ENCODE peak calls at places on chromosomes 12 and 14, in six cellular contexts. I is pancreas, B is hepatocyte, O is psoas muscle, L is uterus, K is body of pancreas. Y is an unnamed sample. For H3K27me3, the result is how much of the 10 kb centered on the place peaks cover.

GRCh38 chr12:124666722-124667259 is 99.4 kb upstream of the NCOR2 start:
- DNase-seq in O (no peak), L (no peak), I (no peak), K (no peak), B (no peak), Y (no peak)

GRCh38 chr14:77544571-77544970 is 46.0 kb upstream of the ISM2 start:
- DNase-seq in I (no peak), O (no peak), K (no peak), B (peak), L (no peak), Y (no peak)

GRCh38 chr12:9143137-9143536 is 27.4 kb upstream of the A2M start:
- DNase-seq in L (no peak), I (no peak), O (no peak), B (no peak), K (no peak), Y (no peak)

GRCh38 chr12:24537241-24537860 is 411.6 kb downstream of the BCAT1 start:
- DNase-seq in K (no peak), B (peak), L (no peak), O (no peak), I (no peak), Y (no peak)

GRCh38 chr14:23695220-23695999 is 59.2 kb downstream of the DHRS2 start:
- DNase-seq in L (no peak), B (peak), K (peak), O (peak), I (peak), Y (no peak)

GRCh38 chr12:12367096-12367998 is 10.5 kb downstream of the BORCS5 start:
- DNase-seq in I (no peak), B (no peak), K (no peak), L (no peak), O (no peak), Y (no peak)

GRCh38 chr14:68705741-68706283 is 87.1 kb downstream of the ZFP36L1 start:
- DNase-seq in I (no peak), O (no peak), K (peak), L (no peak), B (no peak), Y (no peak)

GRCh38 chr14:55354500-55354899 is 57.1 kb downstream of the ATG14 start:
- DNase-seq in O (peak), K (peak), L (peak), B (peak), I (no peak), Y (no peak)

GRCh38 chr12:3016191-3016590 is 57.0 kb downstream of the TEAD4 start:
- DNase-seq in I (no peak), K (no peak), B (no peak), L (no peak), O (no peak), Y (no peak)

GRCh38 chr12:4089147-4089606 is 184.4 kb upstream of the CCND2 start:
- DNase-seq in K (no peak), L (no peak), I (no peak), O (no peak), B (peak), Y (no peak)

GRCh38 chr12:121403721-121404120 is 3.8 kb downstream of the RNF34 start:
- DNase-seq in O (no peak), K (no peak), B (no peak), L (no peak), I (no peak), Y (no peak)

GRCh38 chr12:13342971-13343370 is 146.4 kb downstream of the EMP1 start:
- DNase-seq in B (no peak), K (no peak), L (no peak), O (no peak), I (no peak), Y (no peak)

GRCh38 chr14:98904677-98905076 is 367.3 kb downstream of the BCL11B start:
- DNase-seq in L (no peak), I (no peak), K (no peak), B (no peak), O (no peak), Y (no peak)

GRCh38 chr14:89853976-89854693 is 100.4 kb downstream of the EFCAB11 start:
- DNase-seq in K (no peak), O (no peak), L (no peak), I (no peak), B (no peak), Y (peak)

GRCh38 chr12:58803893-58804292 is 116.4 kb downstream of the LRIG3 start:
- DNase-seq in L (peak), I (no peak), O (no peak), B (peak), K (no peak), Y (peak)

GRCh38 chr14:102659797-102660196 is 67.3 kb downstream of the RCOR1 start:
- DNase-seq in K (no peak), I (no peak), L (no peak), O (no peak), B (no peak), Y (no peak)

GRCh38 chr14:73143617-73144016 is 7.3 kb downstream of the PSEN1 start:
- DNase-seq in O (no peak), B (no peak), K (no peak), L (no peak), I (no peak), Y (no peak)

GRCh38 chr14:76022991-76023390 is 37.4 kb downstream of the IFT43 start:
- DNase-seq in L (no peak), I (no peak), K (no peak), O (no peak), B (no peak), Y (no peak)

GRCh38 chr14:21965042-21965441 is 291.4 kb upstream of the OR4E1 start:
- DNase-seq in B (no peak), L (no peak), O (no peak), I (no peak), K (no peak), Y (no peak)

GRCh38 chr12:25585662-25586061 is 32.6 kb upstream of the LMNTD1 start:
- DNase-seq in I (no peak), B (no peak), L (no peak), O (no peak), K (no peak), Y (no peak)

GRCh38 chr12:25581067-25581466 is 28.0 kb upstream of the LMNTD1 start:
- DNase-seq in L (no peak), I (no peak), K (no peak), B (no peak), O (no peak), Y (no peak)

GRCh38 chr12:25587346-25587745 is 34.3 kb upstream of the LMNTD1 start:
- DNase-seq in I (no peak), B (no peak), L (no peak), O (no peak), K (no peak), Y (no peak)

GRCh38 chr12:25583545-25583944 is 30.5 kb upstream of the LMNTD1 start:
- DNase-seq in O (no peak), K (peak), I (no peak), B (peak), L (peak), Y (no peak)

GRCh38 chr12:25585021-25585523 is 32.0 kb upstream of the LMNTD1 start:
- DNase-seq in B (peak), I (no peak), O (no peak), L (peak), K (peak), Y (no peak)
- H3K4me3 ChIP-seq in B (no peak), I (no peak), O (no peak), L (no peak), K (no peak), Y (no peak)

GRCh38 chr12:106205208-106206069 is 42.4 kb downstream of the CKAP4 start:
- DNase-seq in K (peak), B (no peak), I (no peak), L (no peak), O (peak), Y (no peak)
- TF ChIP-seq CTCF in K (peak), B (no peak), I (no peak), L (no peak), O (peak), Y (peak)

GRCh38 chr12:119320678-119321077 is 13.9 kb upstream of the CCDC60 start:
- DNase-seq in L (no peak), O (no peak), I (no peak), K (no peak), B (no peak), Y (no peak)

GRCh38 chr12:119319638-119320037 is 14.9 kb upstream of the CCDC60 start:
- DNase-seq in I (no peak), B (peak), L (no peak), O (no peak), K (no peak), Y (no peak)

GRCh38 chr12:119314290-119314689 is 20.2 kb upstream of the CCDC60 start:
- DNase-seq in I (no peak), O (no peak), L (no peak), B (no peak), K (no peak), Y (no peak)

GRCh38 chr12:119322324-119322723 is 12.2 kb upstream of the CCDC60 start:
- DNase-seq in L (no peak), O (no peak), B (peak), I (no peak), K (no peak), Y (no peak)

GRCh38 chr12:119318811-119319210 is 15.7 kb upstream of the CCDC60 start:
- DNase-seq in K (no peak), I (no peak), B (no peak), O (no peak), L (no peak), Y (no peak)
- H3K27me3 ChIP-seq in K (under half), I (under half), B (under half), O (under half), L (under half), Y (under half)

DNA sequence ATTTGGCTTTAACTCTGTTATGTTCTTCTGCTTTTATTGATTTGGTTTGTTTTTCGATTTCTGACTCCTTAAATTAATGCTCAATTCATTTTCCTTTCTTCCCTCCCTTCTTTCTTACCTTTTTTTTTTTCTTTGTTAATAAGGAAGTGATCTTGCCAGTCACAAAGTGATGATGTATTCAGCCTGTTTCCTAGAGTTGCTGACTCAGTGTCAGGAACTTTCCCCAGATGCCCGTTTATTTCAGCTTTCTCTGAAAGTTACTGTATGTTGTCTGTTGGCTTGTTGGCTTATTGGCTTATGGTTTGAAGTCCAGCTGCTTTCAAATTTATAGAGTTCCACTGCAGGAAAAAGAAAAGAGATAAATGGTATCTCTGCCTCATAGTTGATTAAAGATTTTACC is 12.4 kb upstream of the SLC6A15 start:
- DNase-seq in O (no peak), I (no peak), L (no peak), K (no peak), B (no peak), Y (no peak)
- H3K4me3 ChIP-seq in O (no peak), I (no peak), L (no peak), K (no peak), B (no peak), Y (no peak)

DNA sequence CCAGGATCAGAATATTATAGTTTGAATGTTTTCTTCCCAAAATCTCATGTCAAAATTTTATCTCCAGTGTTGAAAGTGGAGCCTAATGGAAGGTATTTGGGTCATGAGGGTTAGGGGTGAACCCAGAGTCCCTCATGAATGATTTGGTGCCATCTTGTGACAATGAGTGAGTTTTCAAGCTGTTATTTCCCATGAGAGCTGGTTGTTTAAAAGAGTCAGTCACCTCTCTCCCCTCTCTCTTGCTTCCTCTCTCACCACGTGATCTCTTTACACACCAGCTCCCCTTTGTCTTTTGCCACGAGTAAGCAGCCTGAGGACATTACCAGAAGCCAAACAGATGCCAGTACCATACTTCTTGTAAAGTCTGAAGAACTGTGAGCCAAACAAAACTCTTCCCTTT is 561.6 kb downstream of the RERGL start:
- DNase-seq in I (no peak), B (no peak), L (no peak), K (no peak), O (no peak), Y (no peak)
- TF ChIP-seq CTCF in I (no peak), B (no peak), L (no peak), K (no peak), O (no peak), Y (no peak)

GRCh38 chr12:52225752-52226151 is 7.3 kb upstream of the KRT7 start:
- DNase-seq in K (no peak), L (no peak), I (no peak), O (no peak), B (no peak), Y (no peak)
- H3K27me3 ChIP-seq in K (under half), L (under half), I (under half), O (under half), B (under half), Y (under half)

GRCh38 chr14:71586131-71586893 is 345.9 kb upstream of the RGS6 start:
- DNase-seq in O (peak), B (peak), L (peak), K (no peak), I (no peak), Y (no peak)
- H3K4me3 ChIP-seq in O (peak), B (no peak), L (peak), K (no peak), I (no peak), Y (peak)

GRCh38 chr12:18589316-18589715 is 148.5 kb downstream of the PLCZ1 start:
- DNase-seq in L (no peak), I (no peak), K (no peak), O (no peak), B (no peak), Y (no peak)
- TF ChIP-seq CTCF in L (no peak), I (no peak), K (no peak), O (no peak), B (no peak), Y (no peak)

GRCh38 chr12:111270128-111270651 is 98.7 kb downstream of the PHETA1 start:
- DNase-seq in K (no peak), O (no peak), L (no peak), B (no peak), I (no peak), Y (no peak)

GRCh38 chr12:111268738-111269572 is 99.9 kb downstream of the PHETA1 start:
- DNase-seq in B (no peak), O (no peak), L (no peak), K (no peak), I (no peak), Y (no peak)

GRCh38 chr12:111269688-111270087 is 99.2 kb downstream of the PHETA1 start:
- DNase-seq in I (no peak), K (no peak), O (no peak), L (no peak), B (no peak), Y (no peak)

GRCh38 chr12:111271674-111272418 is 97.0 kb downstream of the PHETA1 start:
- DNase-seq in K (no peak), I (no peak), O (no peak), B (no peak), L (no peak), Y (no peak)

GRCh38 chr12:111270773-111271172 is 98.1 kb downstream of the PHETA1 start:
- DNase-seq in L (no peak), O (no peak), I (no peak), B (no peak), K (no peak), Y (no peak)
- H3K27me3 ChIP-seq in L (under half), O (under half), I (under half), B (under half), K (under half), Y (under half)

DNA sequence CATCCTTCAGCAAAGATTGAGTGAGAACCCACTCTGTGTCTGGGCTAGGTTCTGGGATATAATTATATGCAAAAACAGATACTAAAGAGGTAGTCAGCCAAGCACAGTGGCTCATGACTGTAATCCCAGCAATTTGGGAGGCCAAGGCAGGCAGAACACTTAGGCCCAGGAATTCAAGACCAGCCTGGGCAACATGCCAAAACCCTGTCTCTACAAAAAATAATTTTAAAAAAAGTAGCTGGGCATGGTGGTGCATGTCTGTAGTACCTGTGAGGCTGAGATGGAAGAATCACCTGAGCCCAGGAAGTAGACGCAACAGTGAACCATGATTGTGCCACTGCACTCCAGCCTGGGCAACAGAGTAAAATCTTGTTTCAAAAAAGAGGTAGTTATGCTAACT is 237.5 kb upstream of the HMGA2 start:
- DNase-seq in O (no peak), B (no peak), K (peak), L (no peak), I (no peak), Y (no peak)
- H3K4me3 ChIP-seq in O (no peak), B (no peak), K (no peak), L (no peak), I (no peak), Y (no peak)

Y was measured in BJ.